ENCODE peak calls at places on chromosomes 6 and 20, in four cellular contexts. F is IMR-90; R is coronary artery; C is CD8-positive, alpha-beta memory T cell. K is an unnamed sample.

GRCh38 chr6:132333639-132334516 is 67.4 kb downstream of the MOXD1 start:
- DNase-seq in F (peak), R (no peak), C (no peak), K (peak)

GRCh38 chr20:9301129-9302072 is 213.0 kb upstream of the LAMP5 start:
- DNase-seq in F (peak), R (no peak), C (no peak), K (peak)

GRCh38 chr6:18632670-18633410 is 245.7 kb downstream of the RNF144B start:
- DNase-seq in F (peak), R (no peak), C (no peak), K (peak)

GRCh38 chr20:7728373-7728772 is 211.9 kb downstream of the HAO1 start:
- DNase-seq in F (no peak), R (no peak), C (no peak), K (no peak)

GRCh38 chr6:137099689-137100398 is 55.1 kb upstream of the IL20RA start:
- DNase-seq in F (no peak), R (no peak), C (no peak), K (no peak)

GRCh38 chr20:62202676-62203377 is 17.3 kb downstream of the HRH3 start:
- DNase-seq in F (no peak), R (no peak), C (no peak), K (no peak)

GRCh38 chr6:4225207-4225872 is 90.0 kb upstream of the ECI2 start:
- DNase-seq in F (peak), R (no peak), C (no peak), K (peak)

GRCh38 chr6:2865270-2866182 is 23.9 kb upstream of the SERPINB1 start:
- DNase-seq in F (peak), R (no peak), C (no peak), K (peak)

GRCh38 chr6:170247178-170247701 is 43.6 kb downstream of the DLL1 start:
- DNase-seq in F (no peak), R (no peak), C (no peak), K (no peak)

GRCh38 chr6:113211185-113211584 is 646.0 kb upstream of the MARCKS start:
- DNase-seq in F (no peak), R (no peak), C (no peak), K (peak)

GRCh38 chr6:114100421-114100820 is 129.5 kb upstream of the HDAC2 start:
- DNase-seq in F (peak), R (no peak), C (no peak), K (peak)

GRCh38 chr6:111626446-111626845 is 20.8 kb upstream of the TRAF3IP2 start:
- DNase-seq in F (no peak), R (no peak), C (no peak), K (no peak)

GRCh38 chr6:36355819-36356218 is 19.1 kb upstream of the BNIP5 start:
- DNase-seq in F (no peak), R (no peak), C (no peak), K (no peak)

GRCh38 chr6:4901256-4902061 is 102.4 kb downstream of the RPP40 start:
- DNase-seq in F (no peak), R (no peak), C (no peak), K (no peak)

GRCh38 chr6:143159001-143159400 is 98.3 kb downstream of the AIG1 start:
- DNase-seq in F (no peak), R (no peak), C (no peak), K (no peak)

GRCh38 chr20:5766085-5766764 is 16.0 kb downstream of the SHLD1 start:
- DNase-seq in F (no peak), R (no peak), C (no peak), K (no peak)

GRCh38 chr6:110102411-110102810 is 77.1 kb downstream of the WASF1 start:
- DNase-seq in F (no peak), R (no peak), C (no peak), K (no peak)

GRCh38 chr6:116536216-116536621 is 9.3 kb downstream of the TRAPPC3L start:
- DNase-seq in F (peak), R (no peak), C (no peak), K (peak)

GRCh38 chr6:3322366-3322890 is 63.7 kb downstream of the PSMG4 start:
- DNase-seq in F (no peak), R (no peak), C (no peak), K (no peak)

GRCh38 chr6:10390495-10391298 is 24.2 kb downstream of the TFAP2A start:
- DNase-seq in F (no peak), R (no peak), C (no peak), K (no peak)

GRCh38 chr6:151670116-151670515 is 137.4 kb upstream of the ESR1 start:
- DNase-seq in F (no peak), R (no peak), C (no peak), K (no peak)

GRCh38 chr6:134676307-134677281 is 273.3 kb downstream of the ALDH8A1 start:
- DNase-seq in F (peak), R (no peak), C (no peak), K (peak)

GRCh38 chr20:13111249-13111911 is 102.6 kb downstream of the SPTLC3 start:
- DNase-seq in F (no peak), R (no peak), C (no peak), K (no peak)

GRCh38 chr6:155183095-155183494 is 80.7 kb upstream of the CLDN20 start:
- DNase-seq in F (no peak), R (no peak), C (no peak), K (no peak)

GRCh38 chr6:52999456-52999855 is 4.4 kb upstream of the GSTA4 start:
- DNase-seq in F (no peak), R (no peak), C (no peak), K (no peak)

GRCh38 chr20:25317351-25318075 is 69.6 kb downstream of the PYGB start:
- DNase-seq in F (no peak), R (no peak), C (no peak), K (no peak)

GRCh38 chr20:40685349-40685748 is 3.7 kb downstream of the MAFB start:
- DNase-seq in F (no peak), R (no peak), C (no peak), K (no peak)

GRCh38 chr6:108581932-108582500 is 21.3 kb downstream of the FOXO3 start:
- DNase-seq in F (peak), R (no peak), C (no peak), K (no peak)

GRCh38 chr20:38935967-38936407 is 9.8 kb downstream of the FAM83D start:
- DNase-seq in F (no peak), R (no peak), C (no peak), K (no peak)

GRCh38 chr6:16331328-16332174 is 93.2 kb downstream of the GMPR start:
- DNase-seq in F (peak), R (no peak), C (peak), K (peak)

GRCh38 chr20:5127204-5127858 is 523 bp downstream of the CDS2 start:
- DNase-seq in F (peak), R (peak), C (peak), K (peak)

GRCh38 chr6:130033999-130034814 is 15.8 kb downstream of the L3MBTL3 start:
- DNase-seq in F (peak), R (no peak), C (no peak), K (peak)

GRCh38 chr6:153595903-153596302 is 443.1 kb upstream of the OPRM1 start:
- DNase-seq in F (no peak), R (no peak), C (no peak), K (peak)

GRCh38 chr6:137910424-137910834 is 43.4 kb downstream of the TNFAIP3 start:
- DNase-seq in F (no peak), R (no peak), C (no peak), K (peak)

GRCh38 chr6:167091149-167092107 is 31.5 kb upstream of the CCR6 start:
- DNase-seq in F (no peak), R (no peak), C (no peak), K (no peak)
- H3K27ac ChIP-seq in F (no peak), R (no peak), C (no peak), K (no peak)

GRCh38 chr6:21742238-21742660 is 148.7 kb downstream of the SOX4 start:
- DNase-seq in F (peak), R (no peak), C (no peak), K (peak)

GRCh38 chr6:21739838-21740237 is 146.3 kb downstream of the SOX4 start:
- DNase-seq in F (no peak), R (no peak), C (no peak), K (peak)

GRCh38 chr6:21741221-21742109 is 147.9 kb downstream of the SOX4 start:
- DNase-seq in F (peak), R (no peak), C (no peak), K (peak)

GRCh38 chr6:21739241-21739640 is 145.7 kb downstream of the SOX4 start:
- DNase-seq in F (no peak), R (no peak), C (no peak), K (no peak)

GRCh38 chr6:21740719-21741118 is 147.2 kb downstream of the SOX4 start:
- DNase-seq in F (peak), R (no peak), C (no peak), K (peak)
- H3K27ac ChIP-seq in F (no peak), R (no peak), C (no peak), K (no peak)

GRCh38 chr20:46979603-46980241 is 85.1 kb downstream of the EYA2 start:
- DNase-seq in F (no peak), R (no peak), C (no peak), K (no peak)
- H3K27ac ChIP-seq in F (no peak), R (no peak), C (no peak), K (no peak)

DNA sequence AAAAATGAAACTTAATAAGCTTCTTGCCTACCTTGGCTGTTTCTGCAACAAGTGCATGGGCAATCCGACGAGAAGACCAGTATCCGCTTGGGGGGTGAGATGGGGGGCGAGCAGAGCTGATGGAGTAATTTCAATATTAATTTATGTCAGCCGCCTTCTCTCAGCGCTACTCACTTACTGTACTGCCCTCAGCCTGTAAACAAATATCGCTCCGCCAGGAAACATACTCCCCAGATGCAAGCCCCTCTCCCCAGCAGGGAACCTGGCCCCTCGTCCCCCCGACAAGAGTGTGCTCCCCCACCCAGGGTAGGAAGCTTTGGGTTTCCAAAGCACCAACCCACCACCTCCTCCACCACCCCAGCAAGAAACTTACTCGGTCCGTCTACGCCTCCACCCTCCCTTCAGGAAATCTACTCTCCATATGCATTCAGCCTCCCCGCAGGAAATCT is 556 bp downstream of the TRERF1 start:
- DNase-seq in F (no peak), R (no peak), C (no peak), K (peak)
- H3K27ac ChIP-seq in F (peak), R (peak), C (peak), K (peak)

GRCh38 chr20:10504893-10505292 is 69.8 kb downstream of the SLX4IP start:
- DNase-seq in F (peak), R (no peak), C (no peak), K (peak)
- H3K27ac ChIP-seq in F (no peak), R (peak), C (no peak), K (no peak)